ENCODE peak calls at places on chromosomes 2 and 18, in four cellular contexts. One of them, this sample, is unnamed.

GRCh38 chr2:38690499-38691420 is 24.8 kb downstream of the GALM start:
- DNase-seq in Peyer's patch: no peak
- DNase-seq in left lung: no peak
- DNase-seq in heart left ventricle: no peak
- DNase-seq in this sample: no peak

GRCh38 chr2:99260184-99260583 is 4.7 kb upstream of the LYG2 start:
- DNase-seq in heart left ventricle: no peak
- DNase-seq in Peyer's patch: no peak
- DNase-seq in left lung: no peak
- DNase-seq in this sample: no peak

GRCh38 chr18:38940863-38941531 is 1375.4 kb upstream of the CELF4 start:
- DNase-seq in heart left ventricle: no peak
- DNase-seq in Peyer's patch: no peak
- DNase-seq in left lung: no peak
- DNase-seq in this sample: no peak

GRCh38 chr2:5453648-5454390 is 238.4 kb upstream of the SOX11 start:
- DNase-seq in Peyer's patch: no peak
- DNase-seq in left lung: no peak
- DNase-seq in heart left ventricle: no peak
- DNase-seq in this sample: no peak

GRCh38 chr18:25345432-25345831 is 6.5 kb downstream of the ZNF521 start:
- DNase-seq in Peyer's patch: no peak
- DNase-seq in left lung: no peak
- DNase-seq in heart left ventricle: no peak
- DNase-seq in this sample: no peak

GRCh38 chr2:98455494-98455976 is 10.9 kb downstream of the INPP4A start:
- DNase-seq in left lung: no peak
- DNase-seq in Peyer's patch: no peak
- DNase-seq in heart left ventricle: no peak
- DNase-seq in this sample: no peak

GRCh38 chr2:102268529-102269524 is 42.5 kb upstream of the IL1RL1 start:
- DNase-seq in heart left ventricle: no peak
- DNase-seq in left lung: no peak
- DNase-seq in Peyer's patch: no peak
- DNase-seq in this sample: no peak

GRCh38 chr2:28915939-28916338 is 21.5 kb downstream of the WDR43 start:
- DNase-seq in left lung: no peak
- DNase-seq in heart left ventricle: no peak
- DNase-seq in Peyer's patch: no peak
- DNase-seq in this sample: no peak

GRCh38 chr2:122168799-122169198 is 413.3 kb downstream of the TSN start:
- DNase-seq in Peyer's patch: no peak
- DNase-seq in heart left ventricle: no peak
- DNase-seq in left lung: no peak
- DNase-seq in this sample: no peak

GRCh38 chr2:45826889-45827635 is 175.6 kb downstream of the PRKCE start:
- DNase-seq in heart left ventricle: peak; percentile 57
- DNase-seq in Peyer's patch: no peak
- DNase-seq in left lung: no peak
- DNase-seq in this sample: peak; percentile 66

GRCh38 chr2:133755515-133756311 is 187.4 kb upstream of the NCKAP5 start:
- DNase-seq in Peyer's patch: no peak
- DNase-seq in left lung: no peak
- DNase-seq in heart left ventricle: peak; percentile 34
- DNase-seq in this sample: no peak

GRCh38 chr2:239519081-239519920 is 118.5 kb upstream of the HDAC4 start:
- DNase-seq in Peyer's patch: no peak
- DNase-seq in left lung: no peak
- DNase-seq in heart left ventricle: no peak
- DNase-seq in this sample: no peak

GRCh38 chr2:156903335-156903734 is 354.2 kb upstream of the GALNT5 start:
- DNase-seq in heart left ventricle: no peak
- DNase-seq in Peyer's patch: no peak
- DNase-seq in left lung: no peak
- DNase-seq in this sample: no peak

GRCh38 chr2:59899692-59900091 is 653.8 kb downstream of the BCL11A start:
- DNase-seq in left lung: no peak
- DNase-seq in heart left ventricle: no peak
- DNase-seq in Peyer's patch: no peak
- DNase-seq in this sample: no peak

GRCh38 chr2:226798422-226799210 is 1.0 kb downstream of the IRS1 start:
- DNase-seq in left lung: peak; percentile 59
- DNase-seq in Peyer's patch: peak; percentile 74
- DNase-seq in heart left ventricle: peak; percentile 47
- DNase-seq in this sample: peak; percentile 66

GRCh38 chr2:219404954-219405353 is 13.2 kb upstream of the DES start:
- DNase-seq in left lung: no peak
- DNase-seq in heart left ventricle: peak; percentile 63
- DNase-seq in Peyer's patch: no peak
- DNase-seq in this sample: no peak

GRCh38 chr2:209277444-209277843 is 146.4 kb upstream of the MAP2 start:
- DNase-seq in heart left ventricle: no peak
- DNase-seq in Peyer's patch: no peak
- DNase-seq in left lung: no peak
- DNase-seq in this sample: no peak

GRCh38 chr2:160869411-160869810 is 290.8 kb upstream of the TANK start:
- DNase-seq in left lung: no peak
- DNase-seq in heart left ventricle: no peak
- DNase-seq in Peyer's patch: no peak
- DNase-seq in this sample: peak; percentile 21

GRCh38 chr18:35481960-35482366 is 15.8 kb downstream of the INO80C start:
- DNase-seq in heart left ventricle: no peak
- DNase-seq in Peyer's patch: no peak
- DNase-seq in left lung: no peak
- DNase-seq in this sample: no peak

GRCh38 chr18:62324917-62325805 is at the start of gene TNFRSF11A:
- DNase-seq in Peyer's patch: peak; percentile 88
- DNase-seq in heart left ventricle: peak; percentile 31
- DNase-seq in left lung: no peak
- DNase-seq in this sample: no peak

GRCh38 chr2:182355815-182356214 is 71.0 kb downstream of the PDE1A start:
- DNase-seq in left lung: no peak
- DNase-seq in heart left ventricle: no peak
- DNase-seq in Peyer's patch: no peak
- DNase-seq in this sample: no peak

GRCh38 chr2:189799531-189799930 is 15.3 kb downstream of the PMS1 start:
- DNase-seq in heart left ventricle: no peak
- DNase-seq in left lung: no peak
- DNase-seq in Peyer's patch: no peak
- DNase-seq in this sample: no peak

GRCh38 chr2:57515366-57515765 is 531.2 kb upstream of the VRK2 start:
- DNase-seq in heart left ventricle: no peak
- DNase-seq in Peyer's patch: no peak
- DNase-seq in left lung: no peak
- DNase-seq in this sample: no peak

GRCh38 chr2:96092580-96092877 is 23.8 kb downstream of the ADRA2B start:
- DNase-seq in Peyer's patch: peak; percentile 33
- DNase-seq in left lung: no peak
- DNase-seq in heart left ventricle: no peak
- DNase-seq in this sample: peak; percentile 9

GRCh38 chr2:181465686-181466375 is 8.6 kb downstream of the ITGA4 start:
- DNase-seq in left lung: no peak
- DNase-seq in heart left ventricle: no peak
- DNase-seq in Peyer's patch: no peak
- DNase-seq in this sample: no peak

GRCh38 chr2:9451231-9451630 is 23.1 kb upstream of the IAH1 start:
- DNase-seq in left lung: no peak
- DNase-seq in Peyer's patch: no peak
- DNase-seq in heart left ventricle: no peak
- DNase-seq in this sample: no peak
- H3K36me3 ChIP-seq in left lung: no peaks in the 10 kb centered on the region
- H3K36me3 ChIP-seq in Peyer's patch: no peaks in the 10 kb centered on the region
- H3K36me3 ChIP-seq in heart left ventricle: peaks cover 86% of the 10 kb centered on the region
- H3K36me3 ChIP-seq in this sample: no peaks in the 10 kb centered on the region

DNA sequence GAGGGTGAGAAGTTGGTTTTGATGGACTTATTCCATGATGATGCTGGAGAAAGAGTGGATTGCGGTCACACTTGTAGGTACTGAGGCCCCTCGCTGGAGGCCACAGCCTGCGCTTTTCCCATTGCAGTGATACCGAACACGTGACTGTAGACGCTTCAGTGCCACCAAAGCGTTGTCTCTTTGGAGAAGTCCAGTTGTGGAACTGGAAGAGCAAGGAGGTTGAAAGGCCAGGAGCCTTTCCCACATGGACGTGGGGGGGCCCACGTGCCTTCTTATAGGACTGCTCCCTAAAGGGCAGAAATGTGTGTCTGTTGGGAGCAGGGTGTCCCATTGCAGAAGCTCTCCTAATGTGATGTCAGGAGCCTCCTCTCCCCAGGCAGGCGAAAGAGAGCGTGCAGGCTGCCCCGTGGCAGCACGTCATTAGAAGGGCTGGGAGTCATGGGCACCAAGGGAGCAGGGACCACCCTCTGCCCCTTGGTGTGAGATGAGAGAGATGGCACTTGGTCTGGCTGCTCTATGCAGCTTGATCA is 31.5 kb downstream of the LPIN1 start:
- DNase-seq in heart left ventricle: no peak
- DNase-seq in left lung: no peak
- DNase-seq in Peyer's patch: no peak
- DNase-seq in this sample: no peak
- H3K4me3 ChIP-seq in heart left ventricle: no peak overlapping the region
- H3K4me3 ChIP-seq in left lung: no peak overlapping the region
- H3K4me3 ChIP-seq in Peyer's patch: no peak overlapping the region
- H3K4me3 ChIP-seq in this sample: no peak overlapping the region

DNA sequence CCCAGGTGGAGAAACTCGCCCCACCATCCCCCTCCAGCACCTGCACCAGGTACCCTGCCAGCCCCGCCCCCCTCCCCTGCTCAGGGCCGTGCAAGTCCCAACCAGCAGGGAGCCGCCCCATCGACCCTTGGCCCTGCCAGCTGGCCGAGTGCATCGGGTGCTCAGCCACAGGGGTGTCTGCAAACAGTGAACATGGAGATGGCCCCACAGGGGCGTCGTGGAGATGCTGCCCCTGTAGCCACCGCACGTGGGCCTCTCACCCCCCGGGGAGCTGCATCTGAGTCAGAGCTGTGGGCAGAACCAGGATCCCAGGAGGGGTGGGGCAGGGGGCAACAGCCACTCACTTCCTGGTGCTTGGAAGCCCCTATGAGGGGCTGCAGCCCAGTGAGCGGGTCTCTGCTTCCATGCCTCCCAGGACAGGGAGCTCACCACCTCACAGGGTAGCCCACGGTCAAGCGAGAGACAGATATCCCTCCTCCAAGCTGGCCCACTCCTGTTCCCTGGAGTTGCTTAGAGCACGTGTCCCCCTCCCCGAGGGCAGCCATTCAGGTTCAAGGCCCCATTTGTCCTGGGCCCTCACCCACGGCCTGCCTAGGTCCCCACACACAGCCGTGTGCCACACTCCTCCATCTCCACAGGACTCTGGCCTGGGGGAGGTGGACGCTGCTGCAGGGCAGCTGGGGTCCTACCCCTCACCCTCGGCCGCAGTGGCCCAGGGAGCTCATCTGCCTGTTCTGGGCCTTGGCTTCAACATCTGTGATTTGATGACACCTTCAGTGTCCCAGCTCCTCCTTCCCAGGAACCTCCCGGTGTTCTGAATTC is 1.1 kb upstream of the MAB21L4 start:
- DNase-seq in heart left ventricle: no peak
- DNase-seq in Peyer's patch: peak; percentile 82
- DNase-seq in left lung: no peak
- DNase-seq in this sample: no peak
- H3K36me3 ChIP-seq in heart left ventricle: no peaks in the 10 kb centered on the region
- H3K36me3 ChIP-seq in Peyer's patch: no peaks in the 10 kb centered on the region
- H3K36me3 ChIP-seq in left lung: no peaks in the 10 kb centered on the region
- H3K36me3 ChIP-seq in this sample: no peaks in the 10 kb centered on the region

DNA sequence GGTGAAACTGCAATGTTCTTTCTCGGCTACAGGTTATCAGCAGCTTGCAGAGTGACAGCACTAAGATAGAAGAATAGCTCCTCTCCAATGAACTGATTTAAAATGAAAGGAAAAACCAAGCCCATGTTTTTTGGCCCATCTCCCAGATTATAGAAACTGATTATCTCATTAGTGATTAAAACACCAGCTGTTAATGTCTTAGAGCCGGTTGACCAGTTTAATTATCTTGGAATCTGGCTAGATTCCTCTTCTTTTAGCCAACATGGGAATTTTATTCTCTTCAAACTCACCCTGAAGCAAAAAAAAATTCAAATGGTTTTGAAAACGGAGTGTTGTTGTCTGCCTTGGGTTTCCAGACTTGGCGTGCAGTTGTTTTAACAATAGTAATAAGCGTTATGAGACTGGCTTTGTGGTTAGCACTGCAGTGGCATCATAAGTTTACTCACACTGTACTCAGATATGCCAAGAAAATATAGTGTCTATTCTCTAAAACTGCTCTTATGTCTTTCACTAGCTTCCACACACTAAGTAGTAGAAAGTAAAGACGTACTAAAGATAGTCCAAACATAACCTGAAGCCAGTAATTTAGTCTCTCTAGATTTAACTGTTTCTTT is 665.3 kb downstream of the STK39 start:
- DNase-seq in left lung: no peak
- DNase-seq in Peyer's patch: no peak
- DNase-seq in heart left ventricle: no peak
- DNase-seq in this sample: no peak
- H3K4me3 ChIP-seq in left lung: no peak overlapping the region
- H3K4me3 ChIP-seq in Peyer's patch: no peak overlapping the region
- H3K4me3 ChIP-seq in heart left ventricle: no peak overlapping the region
- H3K4me3 ChIP-seq in this sample: no peak overlapping the region

This sample was measured in uterus.